ENCODE peak calls at places on chromosomes 13 and 19, in five cellular contexts. One of them, this sample, is unnamed.

GRCh38 chr19:16416574-16416973 is 55.2 kb downstream of the EPS15L1 start:
- DNase-seq in CD4-positive, alpha-beta T cell: no peak
- DNase-seq in endodermal cell: no peak
- DNase-seq in HL-60: no peak
- DNase-seq in AG09319: no peak
- DNase-seq in this sample: no peak

GRCh38 chr19:19538077-19538764 is at the start of gene CILP2:
- DNase-seq in endodermal cell: peak
- DNase-seq in HL-60: no peak
- DNase-seq in AG09319: no peak
- DNase-seq in CD4-positive, alpha-beta T cell: no peak
- DNase-seq in this sample: no peak

GRCh38 chr13:93951153-93951552 is 528.3 kb downstream of the DCT start:
- DNase-seq in endodermal cell: no peak
- DNase-seq in AG09319: no peak
- DNase-seq in CD4-positive, alpha-beta T cell: no peak
- DNase-seq in HL-60: no peak
- DNase-seq in this sample: peak

GRCh38 chr19:50189326-50189725 is 14.1 kb upstream of the MYH14 start:
- DNase-seq in endodermal cell: no peak
- DNase-seq in HL-60: no peak
- DNase-seq in CD4-positive, alpha-beta T cell: no peak
- DNase-seq in AG09319: no peak
- DNase-seq in this sample: no peak

GRCh38 chr19:47035127-47035494 is 13.3 kb downstream of the TMEM160 start:
- DNase-seq in HL-60: peak
- DNase-seq in AG09319: no peak
- DNase-seq in CD4-positive, alpha-beta T cell: no peak
- DNase-seq in endodermal cell: peak
- DNase-seq in this sample: peak

GRCh38 chr13:75226755-75227435 is 255.1 kb downstream of the TBC1D4 start:
- DNase-seq in HL-60: peak
- DNase-seq in CD4-positive, alpha-beta T cell: no peak
- DNase-seq in endodermal cell: no peak
- DNase-seq in AG09319: peak
- DNase-seq in this sample: peak

GRCh38 chr13:35979378-35979911 is 151.7 kb downstream of the DCLK1 start:
- DNase-seq in CD4-positive, alpha-beta T cell: no peak
- DNase-seq in AG09319: peak
- DNase-seq in endodermal cell: no peak
- DNase-seq in HL-60: no peak
- DNase-seq in this sample: peak

GRCh38 chr13:52169839-52170238 is 10.4 kb upstream of the NEK3 start:
- DNase-seq in CD4-positive, alpha-beta T cell: no peak
- DNase-seq in HL-60: no peak
- DNase-seq in endodermal cell: no peak
- DNase-seq in AG09319: no peak
- DNase-seq in this sample: no peak

DNA sequence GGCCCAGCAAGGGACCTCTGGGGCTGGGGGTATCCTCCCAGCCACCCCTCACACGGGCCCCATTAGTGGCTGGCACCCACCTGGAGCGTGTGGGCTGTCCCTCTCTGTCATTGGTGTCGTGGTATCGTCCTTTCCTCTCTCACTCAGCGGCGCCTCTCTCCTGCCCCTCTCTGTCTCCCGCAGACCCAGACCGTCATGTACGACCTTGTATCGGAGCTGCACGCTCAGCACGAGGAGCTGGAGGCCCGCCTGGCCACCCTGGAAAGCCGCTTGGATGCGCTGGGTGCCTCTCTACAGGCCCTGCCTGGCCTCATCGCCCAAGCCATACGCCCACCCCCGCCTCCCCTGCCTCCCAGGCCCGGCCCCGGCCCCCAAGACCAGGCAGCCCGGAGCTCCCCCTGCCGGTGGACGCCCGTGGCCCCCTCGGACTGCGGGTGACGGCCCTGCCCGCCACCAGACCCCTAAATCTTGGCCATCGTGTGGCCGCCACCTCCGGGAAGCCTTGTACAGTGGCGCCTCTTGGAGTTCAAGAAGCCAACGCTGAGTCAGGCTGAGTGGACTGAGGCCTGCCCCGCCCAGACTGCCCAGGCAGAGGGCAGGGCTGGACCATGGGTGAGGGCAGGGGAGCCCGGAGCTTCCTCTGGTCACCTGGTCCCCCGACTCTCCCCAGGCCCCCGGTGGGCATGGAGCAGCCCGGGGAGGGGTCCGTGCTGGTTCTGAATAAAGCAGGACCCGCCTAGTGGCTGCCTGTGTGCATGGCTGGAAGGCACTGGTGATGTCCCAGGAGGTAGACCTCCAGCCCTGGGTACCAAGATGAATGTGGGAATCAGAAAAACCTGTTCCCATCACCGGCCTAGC is 9.8 kb upstream of the ARRDC2 start:
- DNase-seq in HL-60: no peak
- DNase-seq in CD4-positive, alpha-beta T cell: no peak
- DNase-seq in AG09319: no peak
- DNase-seq in endodermal cell: peak
- DNase-seq in this sample: peak
- TF ChIP-seq CTCF in HL-60: no peak
- TF ChIP-seq CTCF in CD4-positive, alpha-beta T cell: peak
- TF ChIP-seq CTCF in AG09319: no peak
- TF ChIP-seq CTCF in endodermal cell: peak
- TF ChIP-seq CTCF in this sample: no peak

DNA sequence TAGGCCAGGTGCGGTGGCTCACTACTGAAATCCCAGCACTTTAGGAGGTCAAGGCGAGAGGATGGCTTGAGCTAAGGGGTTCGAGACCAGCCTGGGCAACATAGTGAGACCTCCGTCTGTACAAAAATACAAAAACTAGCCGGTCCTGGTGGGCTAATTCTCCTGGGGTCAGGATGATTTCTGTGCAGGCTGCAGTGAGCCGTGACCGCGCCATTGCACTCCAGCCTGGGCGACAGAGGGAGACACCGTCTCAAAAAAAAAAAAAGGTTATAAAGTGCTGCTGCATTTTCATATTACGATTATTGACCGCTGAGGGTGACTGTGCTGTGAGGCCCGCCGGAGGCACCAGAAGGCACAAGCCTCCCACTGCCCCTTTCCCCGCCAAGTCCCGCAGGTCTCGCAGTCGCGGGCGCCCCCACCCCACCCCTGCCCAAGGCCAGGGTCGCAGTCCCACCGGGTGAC is 477 bp upstream of the PLEKHF1 start:
- DNase-seq in HL-60: no peak
- DNase-seq in CD4-positive, alpha-beta T cell: no peak
- DNase-seq in AG09319: no peak
- DNase-seq in endodermal cell: no peak
- DNase-seq in this sample: no peak
- TF ChIP-seq CTCF in HL-60: no peak
- TF ChIP-seq CTCF in CD4-positive, alpha-beta T cell: peak
- TF ChIP-seq CTCF in AG09319: no peak
- TF ChIP-seq CTCF in endodermal cell: peak
- TF ChIP-seq CTCF in this sample: no peak

DNA sequence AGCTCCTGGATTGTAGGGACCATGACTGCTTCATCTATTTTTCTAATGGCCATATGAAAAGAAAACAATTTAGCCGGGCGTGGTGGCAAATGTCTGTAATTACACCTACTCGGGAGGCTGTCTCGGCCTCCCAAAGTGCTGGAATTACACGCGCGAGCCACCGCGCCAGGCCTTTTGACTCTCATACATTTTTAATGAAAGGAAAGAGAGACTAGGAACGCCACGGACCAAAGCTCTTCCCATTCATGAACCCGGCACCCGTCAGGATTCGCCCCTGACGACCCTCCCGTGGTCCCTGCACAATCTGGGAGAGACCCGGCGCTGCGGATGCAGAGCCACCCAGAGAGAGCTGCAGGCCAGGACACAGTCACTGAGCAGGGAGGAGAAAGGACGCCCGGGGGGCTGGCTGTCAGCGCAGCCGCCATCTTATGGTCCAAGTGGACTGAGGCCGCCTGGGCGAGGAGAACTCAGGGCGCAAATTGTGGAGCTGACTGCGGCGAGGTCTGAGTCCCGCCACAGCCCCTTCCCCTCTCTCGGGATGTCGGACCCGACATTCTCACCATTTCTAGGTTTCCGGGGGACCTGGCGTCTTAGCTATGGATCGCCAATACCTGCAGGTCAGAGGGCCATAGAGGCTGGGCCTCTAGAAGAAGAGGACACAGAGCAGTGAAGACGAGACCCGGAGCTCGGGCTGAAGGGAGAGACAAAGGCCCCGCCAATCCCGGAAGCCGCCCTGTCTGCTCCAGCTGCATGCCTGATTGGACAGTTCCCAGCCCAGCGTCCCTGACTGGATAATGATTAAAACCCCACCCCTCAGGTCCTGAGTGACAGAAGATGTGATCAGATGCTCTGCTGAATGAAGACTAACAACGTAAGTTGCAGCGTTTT is at the start of gene ZNF681:
- DNase-seq in AG09319: peak
- DNase-seq in endodermal cell: peak
- DNase-seq in HL-60: no peak
- DNase-seq in CD4-positive, alpha-beta T cell: peak
- DNase-seq in this sample: peak
- TF ChIP-seq CTCF in AG09319: no peak
- TF ChIP-seq CTCF in endodermal cell: peak
- TF ChIP-seq CTCF in HL-60: no peak
- TF ChIP-seq CTCF in CD4-positive, alpha-beta T cell: no peak
- TF ChIP-seq CTCF in this sample: no peak

DNA sequence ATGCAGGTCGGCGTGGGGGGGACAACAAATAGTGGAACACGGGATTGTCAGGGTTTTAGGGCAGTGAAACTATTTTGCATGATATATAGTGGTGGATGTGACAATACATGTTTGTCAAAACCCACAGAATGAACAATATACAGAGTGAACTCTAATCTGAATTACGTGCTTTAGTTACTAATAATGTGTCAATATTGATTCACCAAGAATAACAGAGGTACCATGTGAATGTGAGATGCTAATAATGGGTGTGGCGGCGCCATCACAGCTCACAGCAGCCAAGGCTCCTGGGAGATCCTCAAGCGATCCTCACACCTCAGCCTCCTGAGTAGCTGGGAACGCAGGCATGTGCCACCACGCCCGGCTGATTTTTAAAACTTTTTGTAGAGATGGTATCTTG is 12.9 kb downstream of the ELAVL1 start:
- DNase-seq in HL-60: no peak
- DNase-seq in endodermal cell: no peak
- DNase-seq in CD4-positive, alpha-beta T cell: no peak
- DNase-seq in AG09319: no peak
- DNase-seq in this sample: no peak
- TF ChIP-seq CTCF in HL-60: no peak
- TF ChIP-seq CTCF in endodermal cell: no peak
- TF ChIP-seq CTCF in CD4-positive, alpha-beta T cell: no peak
- TF ChIP-seq CTCF in AG09319: no peak
- TF ChIP-seq CTCF in this sample: no peak

DNA sequence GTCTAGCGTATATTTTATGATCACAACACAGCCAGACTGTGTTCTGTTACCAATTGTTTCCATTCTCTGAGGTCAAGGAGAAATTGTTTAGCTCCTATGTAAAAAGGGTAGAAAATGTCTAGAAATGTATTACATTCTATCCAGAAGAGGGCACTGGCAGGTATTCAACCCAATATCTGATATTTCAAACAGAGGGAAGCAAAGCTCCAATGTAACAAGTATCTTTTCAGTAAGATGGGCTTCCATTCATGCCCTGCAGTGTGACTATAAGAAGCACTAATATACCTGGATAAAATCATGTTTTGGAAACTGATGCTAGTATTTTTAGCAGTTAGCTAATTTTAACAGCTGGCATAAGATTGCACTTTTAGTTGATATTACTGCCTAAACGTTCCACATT is 312.7 kb downstream of the FGF14 start:
- DNase-seq in AG09319: no peak
- DNase-seq in endodermal cell: no peak
- DNase-seq in CD4-positive, alpha-beta T cell: no peak
- DNase-seq in HL-60: no peak
- DNase-seq in this sample: peak
- TF ChIP-seq CTCF in AG09319: no peak
- TF ChIP-seq CTCF in endodermal cell: peak
- TF ChIP-seq CTCF in CD4-positive, alpha-beta T cell: no peak
- TF ChIP-seq CTCF in HL-60: no peak
- TF ChIP-seq CTCF in this sample: peak

GRCh38 chr19:45265375-45265774 is 14.3 kb downstream of the MARK4 start:
- DNase-seq in HL-60: no peak
- DNase-seq in CD4-positive, alpha-beta T cell: no peak
- DNase-seq in AG09319: no peak
- DNase-seq in endodermal cell: no peak
- DNase-seq in this sample: no peak
- TF ChIP-seq CTCF in HL-60: no peak
- TF ChIP-seq CTCF in CD4-positive, alpha-beta T cell: no peak
- TF ChIP-seq CTCF in AG09319: no peak
- TF ChIP-seq CTCF in endodermal cell: no peak
- TF ChIP-seq CTCF in this sample: no peak